ENCODE peak calls at places on chromosomes 7 and 10, in seven cellular contexts. M is thoracic aorta; P is IMR-90; O is CD8-positive, alpha-beta memory T cell; R is astrocyte; C is H9; U is left ventricle myocardium inferior. K is an unnamed sample.

GRCh38 chr10:35961501-35961900 is 319.4 kb upstream of the FZD8 start:
- DNase-seq in U (no peak), R (peak; percentile 33), P (peak; percentile 68), O (no peak), M (no peak), C (no peak), K (no peak)

GRCh38 chr10:6208781-6209235 is 6.1 kb downstream of the PFKFB3 start:
- DNase-seq in C (peak; percentile 26), O (no peak), U (no peak), M (no peak), R (no peak), P (no peak), K (no peak)

GRCh38 chr7:92044148-92044547 is 90.1 kb downstream of the CYP51A1 start:
- DNase-seq in R (no peak), O (no peak), M (no peak), P (no peak), C (no peak), U (no peak), K (no peak)

GRCh38 chr10:28302012-28302667 is 724 bp downstream of the MPP7 start:
- DNase-seq in R (no peak), M (peak; percentile 27), P (no peak), O (no peak), C (no peak), U (no peak), K (no peak)

GRCh38 chr7:128809363-128809762 is 17.6 kb downstream of the CCDC136 start:
- DNase-seq in O (no peak), M (no peak), C (no peak), R (no peak), P (no peak), U (no peak), K (no peak)

GRCh38 chr7:31101544-31101943 is 49.4 kb downstream of the ADCYAP1R1 start:
- DNase-seq in P (no peak), C (no peak), O (no peak), M (no peak), R (no peak), U (no peak), K (no peak)

GRCh38 chr10:104435822-104436221 is 82.2 kb downstream of the CFAP58 start:
- DNase-seq in O (no peak), R (no peak), M (no peak), P (peak; percentile 4), U (no peak), C (no peak), K (peak; percentile 21)

GRCh38 chr10:8600192-8600591 is 545.7 kb downstream of the GATA3 start:
- DNase-seq in U (no peak), C (no peak), R (peak; percentile 14), O (no peak), M (no peak), P (no peak), K (no peak)

GRCh38 chr7:96173777-96174176 is 148.1 kb downstream of the SLC25A13 start:
- DNase-seq in P (no peak), R (no peak), U (no peak), O (no peak), C (no peak), M (no peak), K (no peak)

GRCh38 chr10:47076949-47077348 is 165.7 kb downstream of the PTPN20 start:
- DNase-seq in R (peak; percentile 25), O (no peak), U (no peak), M (no peak), C (no peak), P (peak; percentile 45), K (no peak)

GRCh38 chr10:4351723-4352565 is 474.1 kb upstream of the AKR1E2 start:
- DNase-seq in U (no peak), M (no peak), P (peak; percentile 43), R (peak; percentile 70), O (no peak), C (no peak), K (no peak)

GRCh38 chr10:11823122-11823988 is at the start of gene PROSER2:
- DNase-seq in P (peak; percentile 52), O (no peak), M (no peak), U (peak; percentile 51), R (peak; percentile 50), C (peak; percentile 39), K (peak; percentile 32)
- H3K27ac ChIP-seq in P (no peak within 1 kb of the TSS), O (no peak within 1 kb of the TSS), M (peak within 1 kb of the TSS; percentile 45), U (peak within 1 kb of the TSS; percentile 59), R (no peak within 1 kb of the TSS), C (no peak within 1 kb of the TSS), K (peak within 1 kb of the TSS; percentile 54)

DNA sequence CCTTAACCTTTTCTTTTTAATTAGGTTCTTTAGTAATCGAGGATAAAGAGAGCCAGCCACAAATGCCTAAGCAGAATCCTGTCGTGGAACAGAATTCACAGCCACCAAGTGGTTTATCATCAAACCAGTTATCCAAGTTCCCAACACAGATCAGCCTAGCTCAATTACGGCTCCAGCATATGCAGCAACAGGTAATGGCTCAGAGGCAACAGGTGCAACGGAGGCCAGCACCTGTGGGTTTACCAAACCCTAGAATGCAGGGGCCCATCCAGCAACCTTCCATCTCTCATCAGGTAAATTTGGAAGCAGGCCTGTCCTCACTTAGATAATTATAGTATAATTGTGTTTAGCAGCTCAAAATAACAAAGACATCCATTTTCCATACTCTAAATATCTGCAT is 94.6 kb downstream of the TRIM24 start:
- DNase-seq in M (no peak), R (no peak), O (no peak), C (no peak), P (no peak), U (no peak), K (no peak)
- H3K9me3 ChIP-seq in M (peaks cover 40% of the 10 kb centered on the region), R (peaks cover 30% of the 10 kb centered on the region), O (peaks cover 13% of the 10 kb centered on the region), C (peaks cover 34% of the 10 kb centered on the region), P (peaks cover 26% of the 10 kb centered on the region), U (peaks cover 42% of the 10 kb centered on the region), K (peaks cover 8% of the 10 kb centered on the region)

GRCh38 chr7:74023037-74023436 is 4.9 kb upstream of the ELN start:
- DNase-seq in U (peak; percentile 68), P (peak; percentile 63), R (peak; percentile 42), M (peak; percentile 79), C (peak; percentile 50), O (no peak), K (no peak)
- H3K27ac ChIP-seq in U (peak overlapping the region; percentile 54), P (no peak overlapping the region), R (no peak overlapping the region), M (peak overlapping the region; percentile 93), C (no peak overlapping the region), O (no peak overlapping the region), K (no peak overlapping the region)

DNA sequence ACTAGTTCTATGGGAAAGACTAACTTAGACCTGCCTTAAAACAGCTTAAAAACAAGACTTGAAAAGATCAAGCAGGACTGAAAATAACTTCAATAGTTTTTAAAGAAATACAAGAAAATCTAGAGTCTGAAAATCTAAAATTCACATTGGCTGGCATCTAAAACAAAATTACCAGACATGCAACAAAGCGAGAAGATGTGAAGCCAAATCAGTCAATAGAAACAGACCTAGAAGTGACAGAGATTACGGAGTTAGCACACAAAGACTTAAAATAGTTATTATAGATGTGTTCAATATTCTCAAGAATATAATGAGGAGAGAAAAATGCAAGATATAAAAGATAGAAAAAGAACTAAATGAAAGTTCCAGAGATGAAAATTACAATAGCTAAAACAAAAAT is 78.3 kb upstream of the DIP2C start:
- DNase-seq in O (no peak), C (no peak), U (no peak), R (no peak), M (no peak), P (no peak), K (no peak)
- H3K9me3 ChIP-seq in O (no peaks in the 10 kb centered on the region), C (peaks cover 4% of the 10 kb centered on the region), U (peaks cover 54% of the 10 kb centered on the region), R (peaks cover 5% of the 10 kb centered on the region), M (no peaks in the 10 kb centered on the region), P (peaks cover 21% of the 10 kb centered on the region), K (no peaks in the 10 kb centered on the region)

DNA sequence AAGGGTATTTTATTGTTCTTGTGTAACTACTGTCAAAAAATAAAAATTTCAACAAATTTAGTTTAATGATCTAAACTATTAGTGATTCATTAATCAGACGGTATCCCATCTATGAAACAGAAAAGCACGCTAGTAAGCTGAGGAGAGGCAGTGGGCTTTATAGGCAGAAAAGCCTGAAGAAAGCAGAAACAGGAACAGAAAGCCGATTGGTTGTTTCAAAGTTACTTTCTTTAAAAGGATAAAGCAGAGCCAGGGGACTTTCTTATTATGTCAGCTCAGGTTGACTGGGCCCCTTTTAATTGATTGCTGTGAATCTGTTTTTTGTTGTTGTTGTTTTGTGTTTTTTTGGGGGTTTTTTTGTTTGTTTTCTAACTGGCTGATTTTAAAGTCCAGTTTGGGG is 105.5 kb downstream of the TES start:
- DNase-seq in C (no peak), M (no peak), U (no peak), P (no peak), R (no peak), O (no peak), K (no peak)
- H3K27ac ChIP-seq in C (no peak overlapping the region), M (no peak overlapping the region), U (peak overlapping the region; percentile 81), P (no peak overlapping the region), R (peak overlapping the region; percentile 95), O (no peak overlapping the region), K (no peak overlapping the region)

K was measured in WERI-Rb-1.